ENCODE peak calls at places on chromosome 21, in nine cellular contexts. K is left ventricle myocardium inferior, R is GM20000, L is tibial artery, D is IMR-90, G is fibroblast of the aortic adventitia, N is prostate gland, P is dorsolateral prefrontal cortex, J is brain microvascular endothelial cell. O is an unnamed sample.
A peak's percentile ranks its signal among the peaks of the same experiment; 100 is the strongest.

GRCh38 chr21:46196733-46197132 is 12.5 kb upstream of the SPATC1L start:
- DNase-seq in K (peak; percentile 9), R (no peak), L (no peak), D (no peak), G (no peak), N (no peak), P (no peak), J (no peak), O (no peak)

GRCh38 chr21:36188081-36188681 is 31.6 kb downstream of the DOP1B start:
- DNase-seq in K (peak; percentile 65), R (no peak), L (no peak), D (no peak), G (no peak), N (peak; percentile 69), P (no peak), J (no peak), O (no peak)

GRCh38 chr21:24470852-24471251 is 1136.4 kb downstream of the MRPL39 start:
- DNase-seq in K (no peak), R (no peak), L (no peak), D (no peak), G (no peak), N (no peak), P (no peak), J (no peak), O (no peak)

GRCh38 chr21:42609806-42610205 is 43.6 kb upstream of the PDE9A start:
- DNase-seq in K (no peak), R (no peak), L (no peak), D (no peak), G (no peak), N (no peak), P (no peak), J (no peak), O (no peak)

GRCh38 chr21:44971672-44971995 is 31.8 kb downstream of the SLX9 start:
- DNase-seq in K (no peak), R (no peak), L (no peak), D (no peak), G (no peak), N (no peak), P (no peak), J (no peak), O (no peak)

GRCh38 chr21:21463456-21463855 is 465.2 kb downstream of the NCAM2 start:
- DNase-seq in K (no peak), R (no peak), L (no peak), D (no peak), G (peak; percentile 3), N (no peak), P (no peak), J (no peak), O (no peak)

GRCh38 chr21:14382486-14382834 is 486 bp downstream of the HSPA13 start:
- DNase-seq in K (no peak), R (no peak), L (no peak), D (peak; percentile 11), G (peak; percentile 52), N (no peak), P (peak; percentile 42), J (peak; percentile 2), O (no peak)

GRCh38 chr21:35540950-35541632 is 492.0 kb upstream of the RUNX1 start:
- DNase-seq in K (no peak), R (no peak), L (no peak), D (no peak), G (no peak), N (no peak), P (no peak), J (no peak), O (no peak)

GRCh38 chr21:41868062-41868710 is 11.0 kb downstream of the PRDM15 start:
- DNase-seq in K (no peak), R (peak; percentile 70), L (no peak), D (peak; percentile 12), G (no peak), N (no peak), P (no peak), J (no peak), O (no peak)

GRCh38 chr21:25708467-25709065 is 26.1 kb downstream of the ATP5PF start:
- DNase-seq in K (no peak), R (peak; percentile 53), L (peak; percentile 56), D (peak; percentile 56), G (peak; percentile 74), N (peak; percentile 36), P (no peak), J (peak; percentile 43), O (peak; percentile 36)

GRCh38 chr21:32304998-32305397 is 6.3 kb downstream of the MRAP start:
- DNase-seq in K (no peak), R (no peak), L (no peak), D (no peak), G (no peak), N (no peak), P (no peak), J (no peak), O (no peak)

GRCh38 chr21:32303385-32303784 is 4.7 kb downstream of the MRAP start:
- DNase-seq in K (no peak), R (no peak), L (no peak), D (no peak), G (no peak), N (no peak), P (no peak), J (no peak), O (no peak)

GRCh38 chr21:32307706-32308105 is 9.1 kb downstream of the MRAP start:
- DNase-seq in K (no peak), R (no peak), L (no peak), D (peak; percentile 55), G (peak; percentile 5), N (no peak), P (no peak), J (peak; percentile 8), O (no peak)

GRCh38 chr21:32308696-32309095 is 10.0 kb downstream of the MRAP start:
- DNase-seq in K (no peak), R (no peak), L (no peak), D (no peak), G (no peak), N (no peak), P (no peak), J (no peak), O (no peak)

GRCh38 chr21:32306021-32306780 is 7.5 kb downstream of the MRAP start:
- DNase-seq in K (no peak), R (no peak), L (no peak), D (no peak), G (no peak), N (no peak), P (peak; percentile 67), J (peak; percentile 3), O (peak; percentile 50)
- TF ChIP-seq CTCF in K (peak; percentile 52), R (no peak), L (no peak), D (peak; percentile 12), G (no peak), N (no peak), P (peak; percentile 80), J (peak; percentile 67), O (peak; percentile 57)

DNA sequence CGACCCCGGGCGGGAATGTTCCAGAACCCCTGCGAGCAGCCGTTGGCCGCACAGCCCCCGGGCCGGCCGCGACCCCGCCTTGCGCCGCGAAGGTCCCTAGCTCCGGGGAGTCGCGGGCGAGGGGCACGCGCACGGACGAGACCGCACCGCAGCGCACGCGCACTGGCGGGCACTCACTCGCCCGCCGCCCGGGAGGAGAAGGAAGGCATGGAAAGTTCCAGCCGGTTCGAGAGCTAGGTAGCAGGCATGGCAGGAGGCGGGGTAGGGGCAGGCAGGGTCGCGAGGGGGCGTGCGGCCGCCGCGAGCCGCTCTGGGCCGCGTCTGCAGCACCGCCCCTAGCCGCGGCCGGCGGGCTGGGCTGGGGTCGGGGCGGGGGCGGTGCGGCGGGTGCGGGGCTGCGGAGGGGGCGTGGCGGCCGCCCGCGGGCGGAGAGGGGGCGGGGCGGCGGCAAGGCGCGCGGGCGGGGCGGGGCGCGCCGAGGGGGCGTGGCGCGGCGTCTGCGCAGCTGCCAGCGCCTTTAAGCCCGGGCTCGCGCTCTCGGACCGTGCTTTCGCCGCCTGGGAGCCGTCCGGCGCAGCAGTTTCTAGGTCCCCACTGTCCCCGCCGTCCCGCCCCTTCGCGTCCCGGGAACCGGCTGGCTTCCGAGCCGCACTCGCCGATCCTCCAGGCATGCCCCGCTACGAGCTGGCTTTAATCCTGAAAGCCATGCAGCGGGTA is at the start of the genes MRPS6 and SLC5A3:
- DNase-seq in K (peak; percentile 86), R (peak; percentile 97), L (peak; percentile 67), D (peak; percentile 81), G (peak; percentile 78), N (peak; percentile 79), P (peak; percentile 76), J (peak; percentile 59), O (peak; percentile 75)
- TF ChIP-seq CTCF in K (peak; percentile 7), R (no peak), L (no peak), D (peak; percentile 26), G (no peak), N (no peak), P (no peak), J (no peak), O (peak; percentile 36)

DNA sequence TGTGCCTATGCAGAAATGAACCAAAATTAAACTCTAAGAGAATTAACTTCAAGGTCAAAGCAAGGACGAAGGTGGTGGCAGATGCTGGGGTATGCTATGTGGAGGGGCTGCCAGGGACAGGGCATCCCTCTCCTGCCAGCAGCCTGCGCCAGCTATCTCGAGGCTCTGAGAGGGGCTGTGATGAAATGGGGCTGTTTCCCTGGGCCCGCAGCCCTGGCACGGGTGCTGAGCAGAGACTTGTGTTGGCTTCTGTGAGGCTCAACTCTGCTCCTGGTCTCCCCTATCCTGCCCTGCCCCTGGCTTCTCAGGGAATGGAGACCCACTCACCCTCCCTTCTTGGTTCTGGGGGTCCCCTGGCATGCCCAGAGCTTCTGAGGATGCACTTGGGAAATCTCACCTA is 41.9 kb upstream of the TIAM1 start:
- DNase-seq in K (no peak), R (no peak), L (no peak), D (no peak), G (no peak), N (no peak), P (no peak), J (no peak), O (no peak)
- TF ChIP-seq CTCF in K (no peak), R (no peak), L (no peak), D (no peak), G (no peak), N (no peak), P (no peak), J (no peak), O (no peak)

GRCh38 chr21:32592929-32593502 is 7.7 kb upstream of the TCP10L start:
- DNase-seq in K (no peak), R (no peak), L (no peak), D (no peak), G (no peak), N (no peak), P (no peak), J (no peak), O (no peak)
- TF ChIP-seq CTCF in K (no peak), R (no peak), L (no peak), D (no peak), G (no peak), N (no peak), P (no peak), J (no peak), O (no peak)